ENCODE peak calls at places on chromosomes 2 and 18, in four cellular contexts. J is tibial nerve, D is cardiac muscle cell, A is IMR-90. K is an unnamed sample. For H3K4me1 and H3K9me3, the result is how much of the 10 kb centered on the place peaks cover.

GRCh38 chr2:239177325-239177724 is 223.5 kb downstream of the HDAC4 start:
- DNase-seq in A (no peak), D (no peak), J (no peak), K (no peak)

GRCh38 chr2:121038031-121038430 is 247.0 kb downstream of the TFCP2L1 start:
- DNase-seq in J (no peak), A (no peak), D (no peak), K (no peak)

GRCh38 chr18:53771664-53772063 is 452.8 kb downstream of the MBD2 start:
- DNase-seq in A (no peak), J (no peak), D (no peak), K (no peak)

GRCh38 chr2:17717666-17718065 is 35.9 kb downstream of the SMC6 start:
- DNase-seq in J (no peak), D (no peak), A (no peak), K (no peak)

GRCh38 chr18:48831802-48832201 is 119.0 kb downstream of the SMAD7 start:
- DNase-seq in D (no peak), A (no peak), J (no peak), K (no peak)

GRCh38 chr18:55856191-55856590 is 268.2 kb upstream of the TCF4 start:
- DNase-seq in J (no peak), A (peak), D (no peak), K (no peak)

GRCh38 chr2:121529439-121530209 is 1.1 kb upstream of the RNU4ATAC start:
- DNase-seq in D (peak), A (peak), J (no peak), K (no peak)

GRCh38 chr18:67583621-67584020 is 67.1 kb upstream of the DSEL start:
- DNase-seq in A (peak), D (no peak), J (no peak), K (no peak)

GRCh38 chr2:212914392-212914791 is 237.0 kb downstream of the IKZF2 start:
- DNase-seq in J (no peak), D (no peak), A (peak), K (no peak)

GRCh38 chr2:24334245-24334633 is 26.1 kb downstream of the ITSN2 start:
- DNase-seq in J (no peak), D (no peak), A (peak), K (no peak)

GRCh38 chr2:237558918-237559645 is 7.3 kb upstream of the PRLH start:
- DNase-seq in D (no peak), A (peak), J (peak), K (no peak)

GRCh38 chr2:197598450-197598849 is 76.9 kb downstream of the RFTN2 start:
- DNase-seq in D (no peak), J (no peak), A (no peak), K (no peak)

GRCh38 chr18:62880673-62881364 is 165.5 kb downstream of the PHLPP1 start:
- DNase-seq in A (no peak), D (no peak), J (no peak), K (no peak)

GRCh38 chr18:55781481-55781957 is 193.5 kb upstream of the TCF4 start:
- DNase-seq in A (peak), D (peak), J (peak), K (no peak)

GRCh38 chr2:33477473-33478468 is 1.3 kb downstream of the RASGRP3 start:
- DNase-seq in D (no peak), A (no peak), J (peak), K (no peak)

GRCh38 chr18:47254341-47254939 is 3.0 kb upstream of the SKOR2 start:
- DNase-seq in A (peak), D (peak), J (peak), K (no peak)

GRCh38 chr2:30765876-30766470 is 41.3 kb downstream of the CAPN13 start:
- DNase-seq in J (no peak), D (no peak), A (no peak), K (no peak)

GRCh38 chr18:37266290-37266689 is 299.3 kb downstream of the CELF4 start:
- DNase-seq in J (no peak), A (no peak), D (peak), K (no peak)

GRCh38 chr2:128605421-128605820 is 286.8 kb upstream of the HS6ST1 start:
- DNase-seq in J (no peak), A (no peak), D (no peak), K (no peak)

GRCh38 chr2:85628658-85629057 is 12.7 kb downstream of the USP39 start:
- DNase-seq in D (no peak), A (no peak), J (no peak), K (no peak)

GRCh38 chr2:158144914-158145625 is 43.4 kb downstream of the UPP2 start:
- DNase-seq in J (no peak), A (no peak), D (no peak), K (no peak)

GRCh38 chr2:173193925-173194324 is 118.3 kb downstream of the MAP3K20 start:
- DNase-seq in D (no peak), J (no peak), A (peak), K (no peak)

GRCh38 chr2:173568054-173568453 is 213.4 kb downstream of the CDCA7 start:
- DNase-seq in J (peak), A (no peak), D (peak), K (no peak)

GRCh38 chr2:10489842-10490555 is 41.9 kb upstream of the ODC1 start:
- DNase-seq in A (peak), D (no peak), J (no peak), K (no peak)

GRCh38 chr2:162074937-162075688 is 1.1 kb upstream of the DPP4 start:
- DNase-seq in A (peak), D (no peak), J (no peak), K (no peak)

GRCh38 chr2:33291278-33292013 is 185.0 kb upstream of the RASGRP3 start:
- DNase-seq in A (peak), J (no peak), D (no peak), K (no peak)

GRCh38 chr2:33069894-33070651 is 123.3 kb downstream of the LTBP1 start:
- DNase-seq in A (peak), J (peak), D (no peak), K (no peak)

GRCh38 chr2:213678437-213679218 is 394.4 kb downstream of the SPAG16 start:
- DNase-seq in A (no peak), J (no peak), D (no peak), K (no peak)

GRCh38 chr2:202215179-202215578 is 23.2 kb downstream of the SUMO1 start:
- DNase-seq in J (no peak), A (peak), D (no peak), K (no peak)
- H3K4me1 ChIP-seq in J (under half), A (under half), D (under half), K (under half)

GRCh38 chr18:7122376-7122775 is 4.8 kb upstream of the LAMA1 start:
- DNase-seq in J (no peak), D (no peak), A (no peak), K (no peak)

GRCh38 chr18:7116001-7116831 is 1.4 kb downstream of the LAMA1 start:
- DNase-seq in J (no peak), A (peak), D (peak), K (no peak)

GRCh38 chr18:7111134-7111533 is 6.5 kb downstream of the LAMA1 start:
- DNase-seq in A (no peak), D (no peak), J (no peak), K (no peak)

GRCh38 chr18:7117390-7118355 is at the start of gene LAMA1:
- DNase-seq in D (peak), A (peak), J (no peak), K (no peak)

GRCh38 chr18:7116832-7117389 is 686 bp downstream of the LAMA1 start:
- DNase-seq in J (no peak), D (peak), A (no peak), K (no peak)
- H3K4me3 ChIP-seq in J (peak), D (peak), A (peak), K (no peak)

DNA sequence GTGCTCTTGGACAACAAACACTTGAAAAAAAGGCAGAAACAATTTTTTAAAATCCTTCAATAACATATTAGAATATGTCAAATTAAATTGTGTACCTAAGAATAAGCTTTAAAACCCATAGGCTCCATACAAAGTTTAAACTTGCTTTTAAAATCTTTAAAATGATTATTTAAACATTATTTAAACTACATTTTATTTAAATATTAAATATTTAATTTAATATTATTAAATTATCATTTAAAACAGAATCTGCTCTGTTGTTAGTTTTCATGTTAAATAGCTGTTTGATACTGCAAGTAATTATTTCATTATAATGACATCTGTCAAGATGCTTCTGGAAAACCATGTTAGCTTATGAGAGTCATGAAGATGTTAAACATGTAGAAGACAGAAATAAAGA is 75.6 kb downstream of the MAP4K3 start:
- DNase-seq in A (no peak), D (no peak), J (no peak), K (no peak)
- H3K9me3 ChIP-seq in A (under half), D (under half), J (under half), K (under half)

DNA sequence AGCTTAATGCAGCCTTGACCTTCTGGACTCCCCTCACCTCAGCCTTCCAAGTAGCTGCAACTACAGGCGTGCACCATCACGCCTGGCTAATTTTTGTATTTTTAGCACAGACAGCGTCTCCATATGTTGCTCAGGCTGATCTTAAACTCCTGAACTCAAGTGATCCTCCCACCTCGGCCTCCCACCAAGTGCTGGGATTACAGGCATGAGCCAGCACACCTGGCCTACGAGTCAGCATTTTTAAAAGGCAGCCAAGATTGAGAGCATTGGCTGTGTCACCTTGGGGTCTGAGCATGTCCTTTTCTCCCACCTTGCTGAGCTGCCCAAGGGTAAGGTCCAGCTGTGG is 142.8 kb upstream of the LMAN1 start:
- DNase-seq in A (no peak), D (no peak), J (no peak), K (no peak)
- H3K4me1 ChIP-seq in A (under half), D (under half), J (under half), K (under half)

DNA sequence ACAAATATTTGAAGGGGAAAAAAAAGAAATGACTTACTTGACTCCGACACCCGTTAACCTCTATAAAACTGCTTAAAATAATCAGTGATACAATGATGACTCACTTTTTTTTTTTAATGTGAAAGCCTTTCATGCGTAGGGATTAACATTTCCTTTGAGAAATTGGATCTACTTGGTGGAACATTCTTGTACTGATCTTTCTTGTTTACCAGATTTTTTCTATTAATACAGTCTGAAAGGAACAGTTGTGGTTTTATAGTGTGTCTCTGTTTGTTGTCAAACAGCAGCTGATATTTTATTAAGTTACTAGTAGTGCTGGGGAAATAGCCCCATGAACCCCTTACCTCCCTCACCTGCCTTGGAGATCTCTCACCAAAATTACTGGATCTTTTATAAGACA is 40.2 kb upstream of the NEB start:
- DNase-seq in J (no peak), D (no peak), A (peak), K (no peak)
- H3K4me3 ChIP-seq in J (no peak), D (no peak), A (no peak), K (no peak)

K was measured in CD8-positive, alpha-beta memory T cell.